ENCODE peak calls at places on chromosomes 2 and 18, in nine cellular contexts. One of them, this sample, is unnamed.

GRCh38 chr18:59784694-59785093 is 87.5 kb upstream of the CCBE1 start:
- DNase-seq in A673: no peak
- DNase-seq in lower lobe of right lung: no peak
- DNase-seq in body of pancreas: no peak
- DNase-seq in K562: no peak
- DNase-seq in GM23338: no peak
- DNase-seq in cardiac fibroblast: no peak
- DNase-seq in A549: no peak
- DNase-seq in gastrocnemius medialis: no peak
- DNase-seq in this sample: no peak

GRCh38 chr2:45611020-45611737 is at the start of gene SRBD1:
- DNase-seq in lower lobe of right lung: peak; percentile 96
- DNase-seq in gastrocnemius medialis: peak; percentile 93
- DNase-seq in A673: peak; percentile 96
- DNase-seq in cardiac fibroblast: peak; percentile 93
- DNase-seq in A549: peak; percentile 97
- DNase-seq in body of pancreas: peak; percentile 96
- DNase-seq in K562: peak; percentile 92
- DNase-seq in GM23338: peak; percentile 98
- DNase-seq in this sample: peak; percentile 95

GRCh38 chr18:76953186-76953982 is 131.0 kb downstream of the ZNF236 start:
- DNase-seq in K562: no peak
- DNase-seq in lower lobe of right lung: peak; percentile 87
- DNase-seq in GM23338: no peak
- DNase-seq in cardiac fibroblast: peak; percentile 63
- DNase-seq in A673: no peak
- DNase-seq in body of pancreas: peak; percentile 78
- DNase-seq in gastrocnemius medialis: no peak
- DNase-seq in A549: no peak
- DNase-seq in this sample: peak; percentile 11

GRCh38 chr2:39738941-39739340 is 40.1 kb downstream of the THUMPD2 start:
- DNase-seq in gastrocnemius medialis: no peak
- DNase-seq in A673: no peak
- DNase-seq in GM23338: no peak
- DNase-seq in body of pancreas: no peak
- DNase-seq in cardiac fibroblast: no peak
- DNase-seq in lower lobe of right lung: no peak
- DNase-seq in A549: no peak
- DNase-seq in K562: no peak
- DNase-seq in this sample: no peak

GRCh38 chr2:4585057-4585635 is 881.8 kb downstream of the DCDC2C start:
- DNase-seq in A673: peak; percentile 95
- DNase-seq in lower lobe of right lung: no peak
- DNase-seq in body of pancreas: no peak
- DNase-seq in A549: no peak
- DNase-seq in GM23338: no peak
- DNase-seq in K562: no peak
- DNase-seq in gastrocnemius medialis: no peak
- DNase-seq in cardiac fibroblast: no peak
- DNase-seq in this sample: no peak

GRCh38 chr2:68905116-68905515 is 33.9 kb upstream of the BMP10 start:
- DNase-seq in GM23338: no peak
- DNase-seq in A549: no peak
- DNase-seq in gastrocnemius medialis: no peak
- DNase-seq in A673: no peak
- DNase-seq in cardiac fibroblast: no peak
- DNase-seq in body of pancreas: no peak
- DNase-seq in lower lobe of right lung: no peak
- DNase-seq in K562: no peak
- DNase-seq in this sample: no peak

GRCh38 chr2:187054501-187055319 is 205.7 kb upstream of the ZSWIM2 start:
- DNase-seq in gastrocnemius medialis: no peak
- DNase-seq in GM23338: peak; percentile 47
- DNase-seq in K562: no peak
- DNase-seq in A549: no peak
- DNase-seq in body of pancreas: no peak
- DNase-seq in A673: no peak
- DNase-seq in cardiac fibroblast: no peak
- DNase-seq in lower lobe of right lung: no peak
- DNase-seq in this sample: no peak

GRCh38 chr2:197163755-197164753 is 146.5 kb downstream of the ANKRD44 start:
- DNase-seq in gastrocnemius medialis: no peak
- DNase-seq in body of pancreas: no peak
- DNase-seq in lower lobe of right lung: no peak
- DNase-seq in A549: no peak
- DNase-seq in GM23338: peak; percentile 84
- DNase-seq in K562: no peak
- DNase-seq in cardiac fibroblast: no peak
- DNase-seq in A673: no peak
- DNase-seq in this sample: no peak

GRCh38 chr2:32064021-32064678 is 794 bp downstream of the SPAST start:
- DNase-seq in lower lobe of right lung: no peak
- DNase-seq in A673: no peak
- DNase-seq in cardiac fibroblast: no peak
- DNase-seq in K562: peak; percentile 31
- DNase-seq in GM23338: no peak
- DNase-seq in gastrocnemius medialis: peak; percentile 4
- DNase-seq in body of pancreas: no peak
- DNase-seq in A549: peak; percentile 18
- DNase-seq in this sample: peak; percentile 13

GRCh38 chr2:9737053-9737875 is 106.0 kb upstream of the TAF1B start:
- DNase-seq in cardiac fibroblast: no peak
- DNase-seq in A673: peak; percentile 39
- DNase-seq in lower lobe of right lung: no peak
- DNase-seq in body of pancreas: no peak
- DNase-seq in K562: peak; percentile 62
- DNase-seq in A549: peak; percentile 33
- DNase-seq in gastrocnemius medialis: no peak
- DNase-seq in GM23338: no peak
- DNase-seq in this sample: no peak

GRCh38 chr2:119674711-119675500 is 4.1 kb upstream of the TMEM177 start:
- DNase-seq in A549: peak; percentile 23
- DNase-seq in gastrocnemius medialis: no peak
- DNase-seq in GM23338: no peak
- DNase-seq in cardiac fibroblast: no peak
- DNase-seq in K562: no peak
- DNase-seq in A673: no peak
- DNase-seq in body of pancreas: no peak
- DNase-seq in lower lobe of right lung: no peak
- DNase-seq in this sample: no peak

DNA sequence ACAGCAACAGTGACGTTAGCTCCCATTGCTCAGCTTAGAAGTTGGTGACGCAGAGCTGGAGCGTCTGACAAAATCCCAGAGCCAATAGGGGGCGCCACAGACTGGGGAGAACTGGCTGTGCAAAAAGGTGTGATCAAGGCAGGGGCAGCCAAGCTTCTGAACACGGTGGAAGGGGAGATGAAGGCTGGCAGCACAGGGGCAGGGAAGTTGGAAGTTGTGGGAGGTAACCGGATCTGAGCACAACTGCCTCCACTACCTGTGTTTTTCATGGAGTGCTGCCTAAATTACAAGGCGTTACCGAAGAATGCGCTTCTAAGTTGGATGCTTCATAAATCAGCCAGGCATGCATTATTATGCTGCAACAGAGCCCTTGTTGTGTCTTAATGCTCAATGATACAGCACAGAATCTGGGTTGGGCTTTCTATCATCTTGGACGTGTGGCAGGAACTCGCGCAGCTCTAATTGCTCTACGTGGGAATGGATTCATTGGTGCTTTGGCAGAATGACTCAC is 370.0 kb downstream of the SLC4A3 start:
- DNase-seq in A673: peak; percentile 89
- DNase-seq in gastrocnemius medialis: no peak
- DNase-seq in K562: peak; percentile 14
- DNase-seq in A549: peak; percentile 27
- DNase-seq in lower lobe of right lung: no peak
- DNase-seq in cardiac fibroblast: peak; percentile 42
- DNase-seq in GM23338: peak; percentile 81
- DNase-seq in body of pancreas: peak; percentile 30
- DNase-seq in this sample: peak; percentile 61
- TF ChIP-seq CTCF in A673: peak; percentile 88
- TF ChIP-seq CTCF in gastrocnemius medialis: no peak
- TF ChIP-seq CTCF in K562: peak; percentile 59
- TF ChIP-seq CTCF in A549: peak; percentile 21
- TF ChIP-seq CTCF in lower lobe of right lung: peak; percentile 23
- TF ChIP-seq CTCF in cardiac fibroblast: peak; percentile 36
- TF ChIP-seq CTCF in GM23338: peak; percentile 93
- TF ChIP-seq CTCF in body of pancreas: peak; percentile 21
- TF ChIP-seq CTCF in this sample: peak; percentile 60

DNA sequence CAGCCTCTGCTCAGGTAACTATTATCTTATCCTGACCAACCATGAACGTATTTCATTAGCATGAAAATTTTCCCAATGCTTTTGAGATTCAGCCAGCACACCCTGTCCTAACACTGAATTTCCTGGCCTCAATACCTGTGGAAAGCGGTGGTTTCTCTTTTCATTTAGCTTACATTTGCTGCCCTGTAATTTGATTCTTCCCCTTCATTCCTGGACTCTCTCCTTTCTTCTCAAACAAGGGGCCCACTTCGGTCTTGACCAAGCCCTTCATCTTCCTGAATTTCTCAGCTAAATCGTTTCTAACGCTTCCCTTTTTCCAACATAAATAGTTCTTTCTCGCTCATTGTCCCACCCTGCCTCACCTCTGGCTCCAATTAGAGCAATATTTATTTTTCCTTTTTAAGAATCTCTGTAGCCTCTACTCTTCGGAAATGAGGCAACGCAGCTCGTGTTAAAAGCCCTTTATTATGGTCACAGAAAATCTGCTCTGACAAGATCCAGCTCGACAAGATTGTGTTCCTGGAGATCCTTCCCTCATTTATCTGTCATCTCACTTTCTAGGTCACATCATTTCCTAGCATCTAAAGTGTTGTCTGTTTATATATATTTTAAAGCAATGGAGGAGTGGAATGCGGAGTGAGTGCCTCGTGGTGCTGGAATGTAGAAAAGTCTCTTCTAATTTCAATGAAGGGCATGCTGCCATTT is 49.5 kb upstream of the BCL11A start:
- DNase-seq in K562: no peak
- DNase-seq in body of pancreas: no peak
- DNase-seq in gastrocnemius medialis: no peak
- DNase-seq in A673: no peak
- DNase-seq in cardiac fibroblast: no peak
- DNase-seq in lower lobe of right lung: no peak
- DNase-seq in A549: no peak
- DNase-seq in GM23338: peak; percentile 52
- DNase-seq in this sample: peak; percentile 27
- H3K4me3 ChIP-seq in K562: no peak overlapping the region
- H3K4me3 ChIP-seq in body of pancreas: no peak overlapping the region
- H3K4me3 ChIP-seq in gastrocnemius medialis: no peak overlapping the region
- H3K4me3 ChIP-seq in A673: no peak overlapping the region
- H3K4me3 ChIP-seq in cardiac fibroblast: no peak overlapping the region
- H3K4me3 ChIP-seq in lower lobe of right lung: no peak overlapping the region
- H3K4me3 ChIP-seq in A549: no peak overlapping the region
- H3K4me3 ChIP-seq in GM23338: no peak overlapping the region
- H3K4me3 ChIP-seq in this sample: no peak overlapping the region

DNA sequence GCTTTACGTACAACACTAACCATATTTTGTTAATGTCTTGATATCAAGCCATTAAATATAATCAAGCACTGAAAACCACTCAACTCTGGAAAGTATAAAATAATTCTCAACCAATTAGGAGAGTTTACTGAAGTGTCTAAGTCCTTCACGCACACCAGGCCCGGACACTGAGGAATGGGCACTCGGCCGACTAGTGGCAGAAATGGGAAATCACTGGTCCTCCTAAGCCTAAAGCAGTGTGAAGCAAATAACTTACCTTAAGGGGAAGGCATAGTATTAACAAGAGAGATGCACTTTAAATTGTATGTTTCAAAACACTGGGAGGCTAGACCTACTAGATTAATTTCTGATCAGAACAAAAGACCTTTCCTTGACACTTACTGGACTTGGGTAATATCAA is 45.7 kb downstream of the FAM210A start:
- DNase-seq in cardiac fibroblast: peak; percentile 12
- DNase-seq in gastrocnemius medialis: no peak
- DNase-seq in body of pancreas: no peak
- DNase-seq in GM23338: peak; percentile 77
- DNase-seq in lower lobe of right lung: no peak
- DNase-seq in A549: peak; percentile 38
- DNase-seq in A673: no peak
- DNase-seq in K562: peak; percentile 22
- DNase-seq in this sample: peak; percentile 24
- TF ChIP-seq CTCF in cardiac fibroblast: peak; percentile 31
- TF ChIP-seq CTCF in gastrocnemius medialis: peak; percentile 21
- TF ChIP-seq CTCF in body of pancreas: no peak
- TF ChIP-seq CTCF in GM23338: peak; percentile 52
- TF ChIP-seq CTCF in lower lobe of right lung: peak; percentile 35
- TF ChIP-seq CTCF in A549: no peak
- TF ChIP-seq CTCF in A673: peak; percentile 44
- TF ChIP-seq CTCF in K562: peak; percentile 61
- TF ChIP-seq CTCF in this sample: peak; percentile 37

GRCh38 chr18:42275138-42275535 is 320.1 kb downstream of the PIK3C3 start:
- DNase-seq in A673: peak; percentile 80
- DNase-seq in gastrocnemius medialis: no peak
- DNase-seq in lower lobe of right lung: no peak
- DNase-seq in A549: no peak
- DNase-seq in cardiac fibroblast: no peak
- DNase-seq in K562: no peak
- DNase-seq in GM23338: no peak
- DNase-seq in body of pancreas: no peak
- DNase-seq in this sample: no peak
- H3K4me3 ChIP-seq in A673: no peak overlapping the region
- H3K4me3 ChIP-seq in gastrocnemius medialis: no peak overlapping the region
- H3K4me3 ChIP-seq in lower lobe of right lung: no peak overlapping the region
- H3K4me3 ChIP-seq in A549: no peak overlapping the region
- H3K4me3 ChIP-seq in cardiac fibroblast: no peak overlapping the region
- H3K4me3 ChIP-seq in K562: no peak overlapping the region
- H3K4me3 ChIP-seq in GM23338: no peak overlapping the region
- H3K4me3 ChIP-seq in body of pancreas: no peak overlapping the region
- H3K4me3 ChIP-seq in this sample: no peak overlapping the region

GRCh38 chr2:204325468-204325867 is 219.8 kb upstream of the PARD3B start:
- DNase-seq in A673: peak; percentile 85
- DNase-seq in GM23338: peak; percentile 88
- DNase-seq in K562: peak; percentile 55
- DNase-seq in body of pancreas: peak; percentile 61
- DNase-seq in A549: peak; percentile 82
- DNase-seq in cardiac fibroblast: peak; percentile 89
- DNase-seq in gastrocnemius medialis: peak; percentile 11
- DNase-seq in lower lobe of right lung: no peak
- DNase-seq in this sample: peak; percentile 85
- TF ChIP-seq CTCF in A673: peak; percentile 86
- TF ChIP-seq CTCF in GM23338: peak; percentile 92
- TF ChIP-seq CTCF in K562: peak; percentile 68
- TF ChIP-seq CTCF in body of pancreas: peak; percentile 92
- TF ChIP-seq CTCF in A549: peak; percentile 94
- TF ChIP-seq CTCF in cardiac fibroblast: peak; percentile 70
- TF ChIP-seq CTCF in gastrocnemius medialis: peak; percentile 78
- TF ChIP-seq CTCF in lower lobe of right lung: peak; percentile 89
- TF ChIP-seq CTCF in this sample: peak; percentile 85